ENCODE peak calls at places on chromosomes 4 and X, in seven cellular contexts. One of them, this sample, is unnamed.
A peak's percentile ranks its signal among the peaks of the same experiment; 100 is the strongest.

GRCh38 chr4:181637186-181638105 is 605.8 kb upstream of the TENM3 start:
- DNase-seq in Panc1: no peak
- DNase-seq in mucosa of descending colon: no peak
- DNase-seq in GM10248: no peak
- DNase-seq in osteoblast: peak; percentile 27
- DNase-seq in endothelial cell: no peak
- DNase-seq in cardiac muscle cell: no peak
- DNase-seq in this sample: no peak

GRCh38 chrX:46703980-46704379 is 54.9 kb downstream of the SLC9A7 start:
- DNase-seq in Panc1: no peak
- DNase-seq in mucosa of descending colon: no peak
- DNase-seq in GM10248: no peak
- DNase-seq in osteoblast: no peak
- DNase-seq in endothelial cell: no peak
- DNase-seq in cardiac muscle cell: peak; percentile 3
- DNase-seq in this sample: no peak

GRCh38 chr4:78293348-78293747 is 236.2 kb downstream of the FRAS1 start:
- DNase-seq in Panc1: no peak
- DNase-seq in mucosa of descending colon: no peak
- DNase-seq in GM10248: no peak
- DNase-seq in osteoblast: no peak
- DNase-seq in endothelial cell: no peak
- DNase-seq in cardiac muscle cell: no peak
- DNase-seq in this sample: no peak

GRCh38 chr4:40622913-40623312 is 6.8 kb downstream of the RBM47 start:
- DNase-seq in Panc1: no peak
- DNase-seq in mucosa of descending colon: no peak
- DNase-seq in GM10248: no peak
- DNase-seq in osteoblast: no peak
- DNase-seq in endothelial cell: no peak
- DNase-seq in cardiac muscle cell: no peak
- DNase-seq in this sample: peak; percentile 62

GRCh38 chr4:147480891-147481576 is at the start of gene EDNRA:
- DNase-seq in Panc1: no peak
- DNase-seq in mucosa of descending colon: no peak
- DNase-seq in GM10248: no peak
- DNase-seq in osteoblast: peak; percentile 81
- DNase-seq in endothelial cell: peak; percentile 51
- DNase-seq in cardiac muscle cell: peak; percentile 63
- DNase-seq in this sample: peak; percentile 29

GRCh38 chr4:84483738-84484137 is 15.4 kb downstream of the NKX6-1 start:
- DNase-seq in Panc1: no peak
- DNase-seq in mucosa of descending colon: no peak
- DNase-seq in GM10248: no peak
- DNase-seq in osteoblast: peak; percentile 53
- DNase-seq in endothelial cell: no peak
- DNase-seq in cardiac muscle cell: no peak
- DNase-seq in this sample: no peak

GRCh38 chr4:147547314-147548056 is 66.6 kb downstream of the EDNRA start:
- DNase-seq in Panc1: no peak
- DNase-seq in mucosa of descending colon: no peak
- DNase-seq in GM10248: no peak
- DNase-seq in osteoblast: no peak
- DNase-seq in endothelial cell: no peak
- DNase-seq in cardiac muscle cell: no peak
- DNase-seq in this sample: no peak

GRCh38 chrX:132401935-132402334 is 86.9 kb downstream of the MBNL3 start:
- DNase-seq in Panc1: no peak
- DNase-seq in mucosa of descending colon: no peak
- DNase-seq in GM10248: no peak
- DNase-seq in osteoblast: no peak
- DNase-seq in endothelial cell: no peak
- DNase-seq in cardiac muscle cell: no peak
- DNase-seq in this sample: no peak

GRCh38 chr4:20462426-20463175 is 210.9 kb downstream of the SLIT2 start:
- DNase-seq in Panc1: no peak
- DNase-seq in mucosa of descending colon: no peak
- DNase-seq in GM10248: no peak
- DNase-seq in osteoblast: no peak
- DNase-seq in endothelial cell: no peak
- DNase-seq in cardiac muscle cell: no peak
- DNase-seq in this sample: no peak

GRCh38 chr4:136810626-136811025 is 721.7 kb downstream of the PCDH18 start:
- DNase-seq in Panc1: no peak
- DNase-seq in mucosa of descending colon: no peak
- DNase-seq in GM10248: no peak
- DNase-seq in osteoblast: no peak
- DNase-seq in endothelial cell: no peak
- DNase-seq in cardiac muscle cell: no peak
- DNase-seq in this sample: no peak

GRCh38 chr4:7034262-7035081 is 8.7 kb upstream of the TADA2B start:
- DNase-seq in Panc1: no peak
- DNase-seq in mucosa of descending colon: no peak
- DNase-seq in GM10248: no peak
- DNase-seq in osteoblast: peak; percentile 96
- DNase-seq in endothelial cell: no peak
- DNase-seq in cardiac muscle cell: no peak
- DNase-seq in this sample: peak; percentile 56

GRCh38 chrX:117743469-117744251 is 372.9 kb downstream of the KLHL13 start:
- DNase-seq in Panc1: no peak
- DNase-seq in mucosa of descending colon: no peak
- DNase-seq in GM10248: no peak
- DNase-seq in osteoblast: no peak
- DNase-seq in endothelial cell: peak; percentile 8
- DNase-seq in cardiac muscle cell: peak; percentile 28
- DNase-seq in this sample: no peak

GRCh38 chrX:129717902-129718301 is 20.9 kb upstream of the XPNPEP2 start:
- DNase-seq in Panc1: no peak
- DNase-seq in mucosa of descending colon: no peak
- DNase-seq in GM10248: no peak
- DNase-seq in osteoblast: peak; percentile 55
- DNase-seq in endothelial cell: no peak
- DNase-seq in cardiac muscle cell: no peak
- DNase-seq in this sample: no peak

GRCh38 chr4:55002431-55002830 is 123.0 kb downstream of the KDR start:
- DNase-seq in Panc1: no peak
- DNase-seq in mucosa of descending colon: no peak
- DNase-seq in GM10248: no peak
- DNase-seq in osteoblast: no peak
- DNase-seq in endothelial cell: no peak
- DNase-seq in cardiac muscle cell: no peak
- DNase-seq in this sample: no peak

GRCh38 chr4:82802906-82803305 is 4.3 kb upstream of the SCD5 start:
- DNase-seq in Panc1: no peak
- DNase-seq in mucosa of descending colon: no peak
- DNase-seq in GM10248: no peak
- DNase-seq in osteoblast: no peak
- DNase-seq in endothelial cell: no peak
- DNase-seq in cardiac muscle cell: no peak
- DNase-seq in this sample: no peak

GRCh38 chr4:106149026-106149425 is 167.0 kb downstream of the TBCK start:
- DNase-seq in Panc1: no peak
- DNase-seq in mucosa of descending colon: no peak
- DNase-seq in GM10248: no peak
- DNase-seq in osteoblast: no peak
- DNase-seq in endothelial cell: no peak
- DNase-seq in cardiac muscle cell: no peak
- DNase-seq in this sample: no peak

GRCh38 chrX:24253030-24253429 is 60.8 kb downstream of the SUPT20HL2 start:
- DNase-seq in Panc1: no peak
- DNase-seq in mucosa of descending colon: no peak
- DNase-seq in GM10248: no peak
- DNase-seq in osteoblast: no peak
- DNase-seq in endothelial cell: no peak
- DNase-seq in cardiac muscle cell: no peak
- DNase-seq in this sample: no peak

GRCh38 chr4:112552668-112553067 is 36.7 kb upstream of the NEUROG2 start:
- DNase-seq in Panc1: no peak
- DNase-seq in mucosa of descending colon: no peak
- DNase-seq in GM10248: no peak
- DNase-seq in osteoblast: peak; percentile 29
- DNase-seq in endothelial cell: no peak
- DNase-seq in cardiac muscle cell: no peak
- DNase-seq in this sample: peak; percentile 2

GRCh38 chr4:173227753-173228152 is 59.1 kb downstream of the GALNT7 start:
- DNase-seq in Panc1: no peak
- DNase-seq in mucosa of descending colon: no peak
- DNase-seq in GM10248: no peak
- DNase-seq in osteoblast: peak; percentile 35
- DNase-seq in endothelial cell: no peak
- DNase-seq in cardiac muscle cell: no peak
- DNase-seq in this sample: no peak

GRCh38 chrX:63917296-63917695 is 132.3 kb upstream of the ARHGEF9 start:
- DNase-seq in Panc1: no peak
- DNase-seq in mucosa of descending colon: no peak
- DNase-seq in GM10248: no peak
- DNase-seq in osteoblast: no peak
- DNase-seq in endothelial cell: no peak
- DNase-seq in cardiac muscle cell: no peak
- DNase-seq in this sample: no peak

GRCh38 chrX:63919081-63919480 is 134.1 kb upstream of the ARHGEF9 start:
- DNase-seq in Panc1: no peak
- DNase-seq in mucosa of descending colon: no peak
- DNase-seq in GM10248: no peak
- DNase-seq in osteoblast: no peak
- DNase-seq in endothelial cell: no peak
- DNase-seq in cardiac muscle cell: no peak
- DNase-seq in this sample: no peak

GRCh38 chrX:63920875-63921274 is 135.9 kb upstream of the ARHGEF9 start:
- DNase-seq in Panc1: no peak
- DNase-seq in mucosa of descending colon: no peak
- DNase-seq in GM10248: no peak
- DNase-seq in osteoblast: no peak
- DNase-seq in endothelial cell: no peak
- DNase-seq in cardiac muscle cell: no peak
- DNase-seq in this sample: no peak

GRCh38 chrX:63922221-63922620 is 137.2 kb upstream of the ARHGEF9 start:
- DNase-seq in Panc1: no peak
- DNase-seq in mucosa of descending colon: no peak
- DNase-seq in GM10248: no peak
- DNase-seq in osteoblast: no peak
- DNase-seq in endothelial cell: no peak
- DNase-seq in cardiac muscle cell: no peak
- DNase-seq in this sample: no peak

GRCh38 chrX:63918611-63919010 is 133.6 kb upstream of the ARHGEF9 start:
- DNase-seq in Panc1: no peak
- DNase-seq in mucosa of descending colon: no peak
- DNase-seq in GM10248: no peak
- DNase-seq in osteoblast: no peak
- DNase-seq in endothelial cell: peak; percentile 3
- DNase-seq in cardiac muscle cell: peak; percentile 28
- DNase-seq in this sample: no peak
- TF ChIP-seq CTCF in Panc1: no peak
- TF ChIP-seq CTCF in mucosa of descending colon: no peak
- TF ChIP-seq CTCF in GM10248: no peak
- TF ChIP-seq CTCF in osteoblast: peak; percentile 44
- TF ChIP-seq CTCF in endothelial cell: no peak
- TF ChIP-seq CTCF in cardiac muscle cell: no peak
- TF ChIP-seq CTCF in this sample: no peak

GRCh38 chrX:81957900-81958545 is 756.1 kb downstream of the SH3BGRL start:
- DNase-seq in Panc1: no peak
- DNase-seq in mucosa of descending colon: no peak
- DNase-seq in GM10248: peak; percentile 13
- DNase-seq in osteoblast: peak; percentile 34
- DNase-seq in endothelial cell: no peak
- DNase-seq in cardiac muscle cell: peak; percentile 37
- DNase-seq in this sample: peak; percentile 23
- TF ChIP-seq CTCF in Panc1: peak; percentile 51
- TF ChIP-seq CTCF in mucosa of descending colon: no peak
- TF ChIP-seq CTCF in GM10248: peak; percentile 27
- TF ChIP-seq CTCF in osteoblast: peak; percentile 28
- TF ChIP-seq CTCF in endothelial cell: no peak
- TF ChIP-seq CTCF in cardiac muscle cell: no peak
- TF ChIP-seq CTCF in this sample: no peak

DNA sequence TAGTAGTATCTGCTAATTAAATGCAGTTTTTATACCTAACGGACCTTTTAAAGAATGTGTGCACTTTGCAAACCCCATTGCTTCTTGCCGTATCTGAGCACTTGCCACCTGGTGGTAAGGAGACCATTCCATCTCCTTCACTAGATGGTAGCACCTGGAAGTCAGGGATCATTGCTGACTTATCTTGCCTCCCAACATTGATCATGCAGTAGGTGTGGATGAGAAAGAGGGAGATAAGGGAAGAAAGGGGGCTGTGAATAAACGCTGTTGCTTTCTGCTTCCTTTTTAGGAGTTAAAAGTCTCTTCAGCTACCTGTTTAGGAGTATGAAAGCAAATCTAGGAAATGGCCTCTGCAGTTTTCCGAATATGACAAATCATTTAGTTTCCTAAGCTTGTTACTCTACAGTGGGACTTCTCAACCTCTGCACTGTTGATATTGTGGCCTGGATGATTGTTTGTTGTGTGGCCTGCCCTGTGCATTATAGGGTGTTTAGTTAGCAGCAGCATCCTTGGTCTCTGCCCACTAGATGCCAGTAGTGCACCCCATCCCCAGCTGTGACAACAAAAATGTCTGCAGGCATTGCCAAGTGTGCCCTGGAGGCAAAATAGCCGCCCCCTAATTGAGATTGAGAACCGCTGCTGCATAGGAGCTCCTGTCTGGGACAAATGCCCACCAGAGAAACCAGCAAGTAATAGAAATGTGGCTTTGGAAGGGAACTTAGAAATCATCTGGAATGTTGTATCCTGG is 38.8 kb downstream of the GAB1 start:
- DNase-seq in Panc1: peak; percentile 24
- DNase-seq in mucosa of descending colon: peak; percentile 44
- DNase-seq in GM10248: no peak
- DNase-seq in osteoblast: no peak
- DNase-seq in endothelial cell: peak; percentile 26
- DNase-seq in cardiac muscle cell: peak; percentile 35
- DNase-seq in this sample: peak; percentile 36
- TF ChIP-seq CTCF in Panc1: peak; percentile 57
- TF ChIP-seq CTCF in mucosa of descending colon: peak; percentile 16
- TF ChIP-seq CTCF in GM10248: peak; percentile 68
- TF ChIP-seq CTCF in osteoblast: peak; percentile 63
- TF ChIP-seq CTCF in endothelial cell: no peak
- TF ChIP-seq CTCF in cardiac muscle cell: peak; percentile 44
- TF ChIP-seq CTCF in this sample: peak; percentile 23

GRCh38 chr4:3399277-3400194 is 42.2 kb upstream of the HGFAC start:
- DNase-seq in Panc1: no peak
- DNase-seq in mucosa of descending colon: no peak
- DNase-seq in GM10248: no peak
- DNase-seq in osteoblast: no peak
- DNase-seq in endothelial cell: no peak
- DNase-seq in cardiac muscle cell: no peak
- DNase-seq in this sample: no peak
- TF ChIP-seq CTCF in Panc1: no peak
- TF ChIP-seq CTCF in mucosa of descending colon: no peak
- TF ChIP-seq CTCF in GM10248: no peak
- TF ChIP-seq CTCF in osteoblast: peak; percentile 14
- TF ChIP-seq CTCF in endothelial cell: no peak
- TF ChIP-seq CTCF in cardiac muscle cell: no peak
- TF ChIP-seq CTCF in this sample: no peak

GRCh38 chr4:8855781-8856245 is 15.8 kb downstream of the HMX1 start:
- DNase-seq in Panc1: no peak
- DNase-seq in mucosa of descending colon: no peak
- DNase-seq in GM10248: no peak
- DNase-seq in osteoblast: no peak
- DNase-seq in endothelial cell: no peak
- DNase-seq in cardiac muscle cell: peak; percentile 37
- DNase-seq in this sample: no peak
- TF ChIP-seq CTCF in Panc1: no peak
- TF ChIP-seq CTCF in mucosa of descending colon: no peak
- TF ChIP-seq CTCF in GM10248: no peak
- TF ChIP-seq CTCF in osteoblast: no peak
- TF ChIP-seq CTCF in endothelial cell: no peak
- TF ChIP-seq CTCF in cardiac muscle cell: no peak
- TF ChIP-seq CTCF in this sample: no peak